ENCODE peak calls at places on chromosomes 11 and 22, in ten cellular contexts. One of them, this sample, is unnamed.
A peak's percentile ranks its signal among the peaks of the same experiment; 100 is the strongest.

GRCh38 chr22:39457546-39458442 is 982 bp downstream of the MGAT3 start:
- DNase-seq in AG09319: no peak
- DNase-seq in AG04449: no peak
- DNase-seq in activated CD8-positive, alpha-beta T cell treated with anti-CD3 and anti-CD28 coated beads for 36 hours: no peak
- DNase-seq in spleen: peak; percentile 77
- DNase-seq in astrocyte of the spinal cord: no peak
- DNase-seq in neural crest cell: no peak
- DNase-seq in left lung: no peak
- DNase-seq in AG04450: no peak
- DNase-seq in retinal pigment epithelial cell: no peak
- DNase-seq in this sample: no peak

GRCh38 chr22:26484360-26484706 is 656 bp downstream of the SRRD start:
- DNase-seq in left lung: no peak
- DNase-seq in AG04449: no peak
- DNase-seq in AG04450: no peak
- DNase-seq in activated CD8-positive, alpha-beta T cell treated with anti-CD3 and anti-CD28 coated beads for 36 hours: no peak
- DNase-seq in spleen: no peak
- DNase-seq in retinal pigment epithelial cell: no peak
- DNase-seq in astrocyte of the spinal cord: no peak
- DNase-seq in AG09319: no peak
- DNase-seq in neural crest cell: no peak
- DNase-seq in this sample: no peak

GRCh38 chr11:64306876-64307622 is 1.7 kb downstream of the ESRRA start:
- DNase-seq in AG04450: no peak
- DNase-seq in activated CD8-positive, alpha-beta T cell treated with anti-CD3 and anti-CD28 coated beads for 36 hours: no peak
- DNase-seq in neural crest cell: no peak
- DNase-seq in retinal pigment epithelial cell: no peak
- DNase-seq in left lung: peak; percentile 81
- DNase-seq in AG04449: no peak
- DNase-seq in spleen: peak; percentile 87
- DNase-seq in AG09319: no peak
- DNase-seq in astrocyte of the spinal cord: no peak
- DNase-seq in this sample: no peak

GRCh38 chr11:113867843-113868503 is 7.4 kb downstream of the USP28 start:
- DNase-seq in spleen: no peak
- DNase-seq in AG04450: no peak
- DNase-seq in AG09319: no peak
- DNase-seq in astrocyte of the spinal cord: no peak
- DNase-seq in neural crest cell: no peak
- DNase-seq in AG04449: no peak
- DNase-seq in left lung: no peak
- DNase-seq in activated CD8-positive, alpha-beta T cell treated with anti-CD3 and anti-CD28 coated beads for 36 hours: no peak
- DNase-seq in retinal pigment epithelial cell: no peak
- DNase-seq in this sample: no peak

GRCh38 chr11:1351278-1351937 is 38.3 kb upstream of the BRSK2 start:
- DNase-seq in AG09319: no peak
- DNase-seq in AG04450: no peak
- DNase-seq in AG04449: no peak
- DNase-seq in astrocyte of the spinal cord: no peak
- DNase-seq in activated CD8-positive, alpha-beta T cell treated with anti-CD3 and anti-CD28 coated beads for 36 hours: peak; percentile 24
- DNase-seq in left lung: no peak
- DNase-seq in spleen: peak; percentile 3
- DNase-seq in retinal pigment epithelial cell: no peak
- DNase-seq in neural crest cell: no peak
- DNase-seq in this sample: no peak

GRCh38 chr11:20618083-20618482 is 18.7 kb downstream of the SLC6A5 start:
- DNase-seq in left lung: no peak
- DNase-seq in AG09319: no peak
- DNase-seq in AG04450: no peak
- DNase-seq in spleen: no peak
- DNase-seq in retinal pigment epithelial cell: no peak
- DNase-seq in activated CD8-positive, alpha-beta T cell treated with anti-CD3 and anti-CD28 coated beads for 36 hours: no peak
- DNase-seq in astrocyte of the spinal cord: no peak
- DNase-seq in neural crest cell: no peak
- DNase-seq in AG04449: no peak
- DNase-seq in this sample: no peak

GRCh38 chr11:45331839-45332485 is 45.8 kb upstream of the SYT13 start:
- DNase-seq in AG09319: no peak
- DNase-seq in neural crest cell: no peak
- DNase-seq in astrocyte of the spinal cord: no peak
- DNase-seq in retinal pigment epithelial cell: no peak
- DNase-seq in spleen: no peak
- DNase-seq in AG04449: no peak
- DNase-seq in left lung: no peak
- DNase-seq in activated CD8-positive, alpha-beta T cell treated with anti-CD3 and anti-CD28 coated beads for 36 hours: no peak
- DNase-seq in AG04450: no peak
- DNase-seq in this sample: no peak

GRCh38 chr11:117498791-117499190 is 171.1 kb downstream of the CEP164 start:
- DNase-seq in retinal pigment epithelial cell: no peak
- DNase-seq in left lung: no peak
- DNase-seq in astrocyte of the spinal cord: no peak
- DNase-seq in activated CD8-positive, alpha-beta T cell treated with anti-CD3 and anti-CD28 coated beads for 36 hours: no peak
- DNase-seq in neural crest cell: no peak
- DNase-seq in AG04449: no peak
- DNase-seq in AG04450: no peak
- DNase-seq in spleen: no peak
- DNase-seq in AG09319: no peak
- DNase-seq in this sample: no peak

GRCh38 chr11:90434858-90435257 is 212.0 kb upstream of the CHORDC1 start:
- DNase-seq in AG04449: no peak
- DNase-seq in astrocyte of the spinal cord: no peak
- DNase-seq in left lung: no peak
- DNase-seq in AG04450: no peak
- DNase-seq in activated CD8-positive, alpha-beta T cell treated with anti-CD3 and anti-CD28 coated beads for 36 hours: peak; percentile 4
- DNase-seq in AG09319: no peak
- DNase-seq in spleen: no peak
- DNase-seq in neural crest cell: no peak
- DNase-seq in retinal pigment epithelial cell: no peak
- DNase-seq in this sample: no peak

GRCh38 chr11:70483077-70483861 is 84.9 kb downstream of the CTTN start:
- DNase-seq in neural crest cell: no peak
- DNase-seq in AG09319: no peak
- DNase-seq in AG04449: no peak
- DNase-seq in retinal pigment epithelial cell: peak; percentile 81
- DNase-seq in astrocyte of the spinal cord: peak; percentile 75
- DNase-seq in activated CD8-positive, alpha-beta T cell treated with anti-CD3 and anti-CD28 coated beads for 36 hours: no peak
- DNase-seq in spleen: no peak
- DNase-seq in AG04450: peak; percentile 7
- DNase-seq in left lung: peak; percentile 78
- DNase-seq in this sample: peak; percentile 70

GRCh38 chr22:36725366-36726006 is 21.9 kb upstream of the CACNG2 start:
- DNase-seq in AG04449: no peak
- DNase-seq in AG04450: no peak
- DNase-seq in neural crest cell: no peak
- DNase-seq in retinal pigment epithelial cell: no peak
- DNase-seq in left lung: no peak
- DNase-seq in spleen: no peak
- DNase-seq in activated CD8-positive, alpha-beta T cell treated with anti-CD3 and anti-CD28 coated beads for 36 hours: no peak
- DNase-seq in astrocyte of the spinal cord: no peak
- DNase-seq in AG09319: no peak
- DNase-seq in this sample: no peak

GRCh38 chr11:108973402-108974119 is 308.7 kb downstream of the DDX10 start:
- DNase-seq in spleen: no peak
- DNase-seq in AG04449: peak; percentile 49
- DNase-seq in neural crest cell: no peak
- DNase-seq in left lung: no peak
- DNase-seq in AG04450: peak; percentile 39
- DNase-seq in retinal pigment epithelial cell: no peak
- DNase-seq in AG09319: no peak
- DNase-seq in activated CD8-positive, alpha-beta T cell treated with anti-CD3 and anti-CD28 coated beads for 36 hours: no peak
- DNase-seq in astrocyte of the spinal cord: peak; percentile 83
- DNase-seq in this sample: peak; percentile 83

GRCh38 chr11:66869471-66869870 is 12.6 kb downstream of the LRFN4 start:
- DNase-seq in AG04450: no peak
- DNase-seq in AG09319: no peak
- DNase-seq in spleen: no peak
- DNase-seq in astrocyte of the spinal cord: no peak
- DNase-seq in AG04449: no peak
- DNase-seq in retinal pigment epithelial cell: no peak
- DNase-seq in activated CD8-positive, alpha-beta T cell treated with anti-CD3 and anti-CD28 coated beads for 36 hours: no peak
- DNase-seq in left lung: peak; percentile 61
- DNase-seq in neural crest cell: no peak
- DNase-seq in this sample: no peak

GRCh38 chr11:66868726-66869291 is 11.9 kb downstream of the LRFN4 start:
- DNase-seq in left lung: peak; percentile 89
- DNase-seq in astrocyte of the spinal cord: no peak
- DNase-seq in AG04450: no peak
- DNase-seq in spleen: peak; percentile 92
- DNase-seq in AG04449: no peak
- DNase-seq in AG09319: no peak
- DNase-seq in retinal pigment epithelial cell: no peak
- DNase-seq in neural crest cell: no peak
- DNase-seq in activated CD8-positive, alpha-beta T cell treated with anti-CD3 and anti-CD28 coated beads for 36 hours: peak; percentile 95
- DNase-seq in this sample: no peak

GRCh38 chr11:66870616-66871520 is 14.0 kb downstream of the LRFN4 start:
- DNase-seq in AG04450: no peak
- DNase-seq in neural crest cell: no peak
- DNase-seq in AG04449: no peak
- DNase-seq in spleen: no peak
- DNase-seq in AG09319: no peak
- DNase-seq in activated CD8-positive, alpha-beta T cell treated with anti-CD3 and anti-CD28 coated beads for 36 hours: no peak
- DNase-seq in retinal pigment epithelial cell: no peak
- DNase-seq in astrocyte of the spinal cord: no peak
- DNase-seq in left lung: peak; percentile 74
- DNase-seq in this sample: no peak

GRCh38 chr11:66870131-66870530 is 13.3 kb downstream of the LRFN4 start:
- DNase-seq in left lung: peak; percentile 78
- DNase-seq in retinal pigment epithelial cell: no peak
- DNase-seq in activated CD8-positive, alpha-beta T cell treated with anti-CD3 and anti-CD28 coated beads for 36 hours: no peak
- DNase-seq in neural crest cell: no peak
- DNase-seq in AG09319: no peak
- DNase-seq in astrocyte of the spinal cord: no peak
- DNase-seq in spleen: no peak
- DNase-seq in AG04450: no peak
- DNase-seq in AG04449: no peak
- DNase-seq in this sample: no peak

DNA sequence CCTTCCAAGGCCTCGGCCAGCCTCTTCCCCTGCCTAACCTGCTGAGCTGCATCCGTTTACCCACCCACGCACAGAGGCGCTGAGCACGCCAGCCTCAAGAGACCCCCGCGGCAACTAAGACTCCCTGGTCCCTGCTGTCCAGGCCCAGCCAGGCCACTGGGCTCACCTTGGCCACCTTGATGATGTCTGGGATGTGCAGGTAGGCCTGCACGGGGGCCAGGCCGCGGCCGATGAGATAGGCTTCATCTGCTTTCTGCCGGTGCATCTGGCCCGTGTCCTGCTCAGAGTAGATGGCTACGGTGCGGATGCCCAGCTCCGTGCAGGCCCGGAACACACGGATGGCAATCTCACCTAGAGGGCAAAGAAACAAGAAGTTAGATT is 14.6 kb downstream of the LRFN4 start:
- DNase-seq in AG04449: no peak
- DNase-seq in AG09319: no peak
- DNase-seq in AG04450: no peak
- DNase-seq in astrocyte of the spinal cord: no peak
- DNase-seq in spleen: no peak
- DNase-seq in left lung: peak; percentile 71
- DNase-seq in retinal pigment epithelial cell: no peak
- DNase-seq in activated CD8-positive, alpha-beta T cell treated with anti-CD3 and anti-CD28 coated beads for 36 hours: no peak
- DNase-seq in neural crest cell: no peak
- DNase-seq in this sample: no peak
- TF ChIP-seq CTCF in AG04449: no peak
- TF ChIP-seq CTCF in AG09319: no peak
- TF ChIP-seq CTCF in AG04450: no peak
- TF ChIP-seq CTCF in astrocyte of the spinal cord: no peak
- TF ChIP-seq CTCF in spleen: no peak
- TF ChIP-seq CTCF in left lung: no peak
- TF ChIP-seq CTCF in retinal pigment epithelial cell: no peak
- TF ChIP-seq CTCF in activated CD8-positive, alpha-beta T cell treated with anti-CD3 and anti-CD28 coated beads for 36 hours: no peak
- TF ChIP-seq CTCF in neural crest cell: no peak
- TF ChIP-seq CTCF in this sample: no peak

GRCh38 chr11:60887531-60887930 is 18.9 kb downstream of the PRPF19 start:
- DNase-seq in AG04450: no peak
- DNase-seq in astrocyte of the spinal cord: peak; percentile 65
- DNase-seq in spleen: no peak
- DNase-seq in activated CD8-positive, alpha-beta T cell treated with anti-CD3 and anti-CD28 coated beads for 36 hours: peak; percentile 67
- DNase-seq in AG09319: no peak
- DNase-seq in AG04449: no peak
- DNase-seq in neural crest cell: no peak
- DNase-seq in retinal pigment epithelial cell: no peak
- DNase-seq in left lung: no peak
- DNase-seq in this sample: no peak
- TF ChIP-seq CTCF in AG04450: peak; percentile 80
- TF ChIP-seq CTCF in astrocyte of the spinal cord: peak; percentile 80
- TF ChIP-seq CTCF in spleen: peak; percentile 37
- TF ChIP-seq CTCF in activated CD8-positive, alpha-beta T cell treated with anti-CD3 and anti-CD28 coated beads for 36 hours: no peak
- TF ChIP-seq CTCF in AG09319: peak; percentile 67
- TF ChIP-seq CTCF in AG04449: peak; percentile 72
- TF ChIP-seq CTCF in neural crest cell: peak; percentile 59
- TF ChIP-seq CTCF in retinal pigment epithelial cell: peak; percentile 78
- TF ChIP-seq CTCF in left lung: peak; percentile 30
- TF ChIP-seq CTCF in this sample: peak; percentile 60

DNA sequence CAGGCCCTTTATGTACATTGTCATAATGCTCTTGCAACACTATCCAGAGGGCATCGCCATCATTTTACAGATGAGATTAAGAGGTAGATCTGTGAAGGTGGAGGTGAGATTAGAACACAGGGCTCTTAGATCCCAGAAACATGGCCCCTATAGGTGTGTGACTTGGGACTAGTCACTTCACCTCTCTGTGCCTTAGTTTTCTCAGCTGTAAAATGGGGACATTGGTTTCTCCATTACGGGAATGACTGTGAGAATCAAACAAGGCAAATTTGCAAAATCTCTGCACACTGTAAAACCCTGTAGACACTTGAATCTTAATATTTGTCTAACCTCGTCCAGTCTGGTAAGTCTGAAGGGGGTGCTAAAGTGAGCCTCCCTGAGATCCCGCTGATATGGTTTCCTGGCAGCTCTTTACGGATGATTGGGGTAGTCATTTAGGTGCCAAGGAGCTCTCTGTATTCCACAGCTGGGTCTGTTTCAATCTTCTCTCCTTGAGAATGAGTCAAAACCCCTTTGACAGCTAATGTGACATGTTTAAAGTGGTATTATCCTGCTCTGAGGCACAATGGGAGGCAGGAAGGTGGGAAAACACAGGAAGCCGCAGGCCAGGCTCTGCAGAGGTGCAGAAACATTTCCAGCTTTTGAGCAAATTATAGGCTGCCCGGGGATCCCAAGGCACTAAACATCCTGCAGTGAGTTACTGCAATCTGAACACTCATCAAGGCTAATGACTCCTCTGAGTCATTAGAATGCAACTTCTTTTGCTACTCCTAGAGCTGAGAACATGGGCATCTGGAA is 140.8 kb downstream of the CCDC81 start:
- DNase-seq in astrocyte of the spinal cord: peak; percentile 90
- DNase-seq in AG04450: peak; percentile 55
- DNase-seq in AG04449: peak; percentile 72
- DNase-seq in AG09319: no peak
- DNase-seq in neural crest cell: no peak
- DNase-seq in retinal pigment epithelial cell: peak; percentile 68
- DNase-seq in activated CD8-positive, alpha-beta T cell treated with anti-CD3 and anti-CD28 coated beads for 36 hours: no peak
- DNase-seq in spleen: no peak
- DNase-seq in left lung: no peak
- DNase-seq in this sample: peak; percentile 85
- TF ChIP-seq CTCF in astrocyte of the spinal cord: no peak
- TF ChIP-seq CTCF in AG04450: no peak
- TF ChIP-seq CTCF in AG04449: no peak
- TF ChIP-seq CTCF in AG09319: no peak
- TF ChIP-seq CTCF in neural crest cell: no peak
- TF ChIP-seq CTCF in retinal pigment epithelial cell: no peak
- TF ChIP-seq CTCF in activated CD8-positive, alpha-beta T cell treated with anti-CD3 and anti-CD28 coated beads for 36 hours: no peak
- TF ChIP-seq CTCF in spleen: no peak
- TF ChIP-seq CTCF in left lung: no peak
- TF ChIP-seq CTCF in this sample: peak; percentile 3

GRCh38 chr22:40636380-40637180 is at the start of gene MRTFA:
- DNase-seq in spleen: peak; percentile 100
- DNase-seq in activated CD8-positive, alpha-beta T cell treated with anti-CD3 and anti-CD28 coated beads for 36 hours: peak; percentile 100
- DNase-seq in AG04449: peak; percentile 96
- DNase-seq in astrocyte of the spinal cord: peak; percentile 100
- DNase-seq in left lung: peak; percentile 100
- DNase-seq in AG04450: peak; percentile 99
- DNase-seq in AG09319: peak; percentile 99
- DNase-seq in retinal pigment epithelial cell: peak; percentile 98
- DNase-seq in neural crest cell: peak; percentile 99
- DNase-seq in this sample: peak; percentile 98
- TF ChIP-seq CTCF in spleen: no peak
- TF ChIP-seq CTCF in activated CD8-positive, alpha-beta T cell treated with anti-CD3 and anti-CD28 coated beads for 36 hours: no peak
- TF ChIP-seq CTCF in AG04449: no peak
- TF ChIP-seq CTCF in astrocyte of the spinal cord: no peak
- TF ChIP-seq CTCF in left lung: no peak
- TF ChIP-seq CTCF in AG04450: no peak
- TF ChIP-seq CTCF in AG09319: no peak
- TF ChIP-seq CTCF in retinal pigment epithelial cell: no peak
- TF ChIP-seq CTCF in neural crest cell: no peak
- TF ChIP-seq CTCF in this sample: no peak

This sample was measured in kidney epithelial cell.